ENCODE peak calls at places on chromosomes 1 and 21, in four cellular contexts. U, L, P and I are unnamed samples.

GRCh38 chr1:168926236-168926635 is 180.3 kb upstream of the ATP1B1 start:
- DNase-seq in U (no peak), L (no peak), P (no peak), I (no peak)

GRCh38 chr1:27098447-27099153 is 56.3 kb downstream of the SLC9A1 start:
- DNase-seq in U (no peak), L (no peak), P (no peak), I (no peak)

GRCh38 chr1:68198752-68199151 is 33.6 kb downstream of the WLS start:
- DNase-seq in U (no peak), L (peak), P (no peak), I (no peak)

GRCh38 chr1:119101563-119101962 is 38.9 kb downstream of the WARS2 start:
- DNase-seq in U (peak), L (peak), P (no peak), I (peak)

GRCh38 chr21:33401617-33401967 is 1.6 kb upstream of the IFNGR2 start:
- DNase-seq in U (no peak), L (no peak), P (no peak), I (no peak)

GRCh38 chr1:11543796-11544195 is 64.8 kb downstream of the DISP3 start:
- DNase-seq in U (no peak), L (no peak), P (no peak), I (no peak)

GRCh38 chr1:109541102-109541501 is 1.4 kb downstream of the GPR61 start:
- DNase-seq in U (no peak), L (no peak), P (no peak), I (no peak)

GRCh38 chr1:203166192-203166940 is 9.3 kb downstream of the MYBPH start:
- DNase-seq in U (no peak), L (no peak), P (no peak), I (no peak)

GRCh38 chr1:169148472-169149252 is 42.2 kb downstream of the ATP1B1 start:
- DNase-seq in U (no peak), L (no peak), P (no peak), I (no peak)

GRCh38 chr1:80158771-80159170 is 1152.2 kb upstream of the ADGRL4 start:
- DNase-seq in U (no peak), L (no peak), P (no peak), I (no peak)

GRCh38 chr1:240804475-240804874 is 192.5 kb upstream of the GREM2 start:
- DNase-seq in U (no peak), L (peak), P (no peak), I (peak)

GRCh38 chr21:42153746-42154145 is 65.2 kb upstream of the ABCG1 start:
- DNase-seq in U (no peak), L (no peak), P (no peak), I (no peak)

GRCh38 chr1:93705897-93706500 is 24.4 kb upstream of the BCAR3 start:
- DNase-seq in U (no peak), L (peak), P (no peak), I (no peak)

GRCh38 chr1:235021321-235021720 is 107.3 kb downstream of the TOMM20 start:
- DNase-seq in U (no peak), L (no peak), P (peak), I (no peak)

GRCh38 chr1:195704028-195704427 is 904.2 kb downstream of the KCNT2 start:
- DNase-seq in U (no peak), L (no peak), P (no peak), I (no peak)

GRCh38 chr1:30785714-30786113 is 28.1 kb upstream of the LAPTM5 start:
- DNase-seq in U (no peak), L (no peak), P (peak), I (no peak)

GRCh38 chr1:96710708-96711477 is 10.7 kb upstream of the PTBP2 start:
- DNase-seq in U (no peak), L (peak), P (no peak), I (no peak)

GRCh38 chr21:26124421-26124833 is 46.1 kb downstream of the APP start:
- DNase-seq in U (no peak), L (peak), P (no peak), I (no peak)

GRCh38 chr1:184457500-184457899 is 70.7 kb downstream of the C1orf21 start:
- DNase-seq in U (peak), L (peak), P (no peak), I (no peak)

GRCh38 chr1:67710417-67710816 is 25.4 kb downstream of the GADD45A start:
- DNase-seq in U (no peak), L (peak), P (peak), I (no peak)

GRCh38 chr1:159712080-159712479 is 2.3 kb downstream of the CRP start:
- DNase-seq in U (no peak), L (no peak), P (no peak), I (no peak)

DNA sequence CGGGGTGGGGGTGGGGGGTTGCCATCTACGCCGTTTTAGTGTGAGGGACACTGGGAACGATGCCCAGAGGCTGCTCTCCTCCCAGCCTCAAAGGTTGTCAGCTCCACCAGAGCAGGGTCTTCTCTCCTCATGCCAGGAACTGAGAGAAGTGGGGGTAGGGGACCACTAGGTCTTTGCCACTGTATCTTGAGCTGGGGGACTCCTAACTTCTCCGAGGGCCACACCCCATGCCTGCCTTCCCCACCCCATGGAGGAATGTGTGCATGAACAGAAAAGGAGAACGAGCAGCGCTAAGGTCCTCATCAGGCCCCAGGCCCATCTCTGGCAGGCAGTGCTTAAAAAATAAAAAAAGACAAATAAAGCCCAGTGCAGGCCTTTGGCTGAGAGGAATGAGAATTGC is 1.4 kb upstream of the PBXIP1 start:
- DNase-seq in U (no peak), L (no peak), P (no peak), I (no peak)
- H3K4me3 ChIP-seq in U (no peak), L (no peak), P (no peak), I (no peak)

GRCh38 chr1:91346824-91347223 is 57.8 kb downstream of the HFM1 start:
- DNase-seq in U (no peak), L (no peak), P (no peak), I (no peak)
- TF ChIP-seq CTCF in U (no peak), L (no peak), P (no peak), I (no peak)

GRCh38 chr1:33361553-33362262 is 40.8 kb upstream of the A3GALT2 start:
- DNase-seq in U (no peak), L (no peak), P (no peak), I (no peak)

GRCh38 chr1:33366766-33367487 is 46.0 kb upstream of the A3GALT2 start:
- DNase-seq in U (no peak), L (no peak), P (no peak), I (no peak)

GRCh38 chr1:33365560-33365997 is 44.7 kb upstream of the A3GALT2 start:
- DNase-seq in U (no peak), L (peak), P (peak), I (peak)

GRCh38 chr1:33363470-33363861 is 42.6 kb upstream of the A3GALT2 start:
- DNase-seq in U (no peak), L (no peak), P (no peak), I (no peak)

GRCh38 chr1:33364578-33364945 is 43.7 kb upstream of the A3GALT2 start:
- DNase-seq in U (no peak), L (no peak), P (no peak), I (no peak)
- H3K4me3 ChIP-seq in U (no peak), L (no peak), P (no peak), I (no peak)

DNA sequence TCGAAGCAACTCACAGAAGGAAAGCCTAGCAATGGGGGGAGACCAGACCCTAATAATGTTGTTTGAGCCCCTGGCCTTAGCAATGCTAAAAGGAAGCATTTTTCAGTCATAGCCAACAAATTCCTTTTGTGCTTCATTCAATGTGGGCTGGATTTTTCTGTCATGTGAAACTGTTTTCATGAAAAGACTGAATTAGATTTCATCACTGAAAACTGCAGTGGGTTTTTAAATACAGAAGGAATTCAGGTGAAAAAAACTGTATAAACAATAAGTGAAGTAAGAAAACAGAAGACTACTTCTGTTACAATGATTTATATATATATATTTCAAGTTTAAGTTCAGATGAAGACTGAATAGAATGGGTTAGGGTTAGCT is 204.8 kb downstream of the SMYD3 start:
- DNase-seq in U (no peak), L (peak), P (no peak), I (no peak)
- TF ChIP-seq CTCF in U (no peak), L (no peak), P (no peak), I (no peak)

GRCh38 chr1:44645466-44646244 is 28.6 kb downstream of the TMEM53 start:
- DNase-seq in U (no peak), L (peak), P (peak), I (peak)
- H3K4me3 ChIP-seq in U (no peak), L (no peak), P (no peak), I (no peak)

GRCh38 chr21:45485686-45486442 is 56.4 kb downstream of the SLC19A1 start:
- DNase-seq in U (no peak), L (no peak), P (no peak), I (no peak)
- TF ChIP-seq CTCF in U (no peak), L (no peak), P (no peak), I (no peak)

GRCh38 chr1:6418668-6419396 is 887 bp downstream of the HES2 start:
- DNase-seq in U (no peak), L (no peak), P (no peak), I (no peak)
- H3K4me3 ChIP-seq in U (no peak), L (no peak), P (no peak), I (no peak)

DNA sequence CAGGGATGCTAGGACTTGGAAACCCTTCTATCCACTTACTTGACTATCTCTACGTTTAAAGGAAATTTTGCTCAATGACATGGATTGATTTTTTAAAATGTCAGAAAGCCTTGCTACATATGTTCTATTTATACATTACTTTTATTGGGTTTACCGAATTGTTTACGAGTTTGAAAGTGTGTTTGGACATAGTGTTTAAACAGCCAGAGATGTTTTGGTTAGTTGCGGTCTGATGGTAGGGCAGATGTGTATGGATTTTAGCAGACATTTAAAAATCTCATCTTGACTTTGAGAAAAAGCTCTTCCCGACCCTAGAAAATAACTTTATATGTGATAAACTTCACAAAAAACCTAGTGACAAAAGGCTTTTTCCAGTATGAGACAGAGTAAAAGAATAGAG is 513.7 kb downstream of the PLA2G4A start:
- DNase-seq in U (no peak), L (peak), P (no peak), I (no peak)
- TF ChIP-seq CTCF in U (no peak), L (no peak), P (no peak), I (no peak)